ENCODE peak calls at places on chromosomes 11 and 22, in seven cellular contexts. E, S, J, Q, Z, H and B are unnamed samples.

GRCh38 chr22:45316796-45317526 is 7.2 kb downstream of the FAM118A start:
- DNase-seq in E (peak), S (no peak), J (no peak), Q (no peak), Z (no peak), H (no peak), B (no peak)

GRCh38 chr11:114612686-114613085 is 17.1 kb upstream of the NXPE4 start:
- DNase-seq in E (no peak), S (no peak), J (no peak), Q (no peak), Z (no peak), H (peak), B (no peak)

GRCh38 chr11:93123351-93123898 is 74.4 kb downstream of the SLC36A4 start:
- DNase-seq in E (peak), S (no peak), J (no peak), Q (no peak), Z (peak), H (peak), B (no peak)

GRCh38 chr11:109775686-109776085 is 317.5 kb upstream of the ZC3H12C start:
- DNase-seq in E (no peak), S (no peak), J (no peak), Q (no peak), Z (no peak), H (no peak), B (no peak)

GRCh38 chr22:43197271-43197941 is 10.5 kb upstream of the TTLL12 start:
- DNase-seq in E (no peak), S (no peak), J (no peak), Q (peak), Z (no peak), H (no peak), B (peak)

GRCh38 chr11:115912484-115912945 is 408.3 kb upstream of the CADM1 start:
- DNase-seq in E (no peak), S (no peak), J (no peak), Q (no peak), Z (no peak), H (no peak), B (no peak)

GRCh38 chr11:27395556-27396258 is 32.7 kb upstream of the CCDC34 start:
- DNase-seq in E (peak), S (no peak), J (peak), Q (no peak), Z (no peak), H (peak), B (no peak)

GRCh38 chr22:27666272-27666997 is 135.1 kb downstream of the MN1 start:
- DNase-seq in E (no peak), S (no peak), J (no peak), Q (no peak), Z (no peak), H (no peak), B (no peak)

GRCh38 chr11:129282634-129283033 is 90.5 kb upstream of the ARHGAP32 start:
- DNase-seq in E (no peak), S (no peak), J (no peak), Q (no peak), Z (no peak), H (peak), B (no peak)

GRCh38 chr11:3227568-3228444 is 4.4 kb downstream of the MRGPRE start:
- DNase-seq in E (no peak), S (no peak), J (no peak), Q (peak), Z (no peak), H (no peak), B (peak)

GRCh38 chr11:56783448-56784041 is 35.0 kb upstream of the OR9G4 start:
- DNase-seq in E (peak), S (no peak), J (peak), Q (no peak), Z (peak), H (peak), B (no peak)

GRCh38 chr11:69297926-69298777 is 4.2 kb downstream of the MYEOV start:
- DNase-seq in E (peak), S (peak), J (no peak), Q (peak), Z (peak), H (peak), B (peak)

GRCh38 chr22:35174398-35174797 is 82.9 kb upstream of the HMGXB4 start:
- DNase-seq in E (no peak), S (no peak), J (no peak), Q (no peak), Z (no peak), H (no peak), B (no peak)

GRCh38 chr22:35175392-35175791 is 81.9 kb upstream of the HMGXB4 start:
- DNase-seq in E (no peak), S (no peak), J (no peak), Q (no peak), Z (no peak), H (no peak), B (no peak)

GRCh38 chr22:35173655-35174054 is 83.6 kb upstream of the HMGXB4 start:
- DNase-seq in E (no peak), S (no peak), J (no peak), Q (no peak), Z (no peak), H (no peak), B (no peak)

GRCh38 chr22:35178446-35178845 is 78.8 kb upstream of the HMGXB4 start:
- DNase-seq in E (no peak), S (no peak), J (no peak), Q (no peak), Z (no peak), H (no peak), B (no peak)

DNA sequence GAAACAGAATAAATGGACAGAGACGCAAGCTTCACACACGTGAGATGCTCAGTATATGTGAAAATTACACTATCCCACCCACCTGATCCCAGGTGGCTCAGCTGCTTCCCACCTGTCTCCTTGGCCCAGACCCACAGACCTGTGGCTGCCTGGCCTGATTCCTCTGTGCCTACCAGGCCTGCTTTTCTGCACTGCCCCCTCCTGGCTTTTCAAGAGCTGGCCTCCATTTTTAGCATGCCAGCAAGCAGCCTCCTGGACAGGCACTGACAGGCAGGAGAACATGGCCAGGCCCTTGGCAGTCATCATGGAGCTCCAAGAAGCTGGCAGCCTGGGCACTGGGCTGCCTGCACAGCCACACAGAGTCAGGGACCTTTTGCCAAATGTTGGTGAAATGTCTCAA is 79.5 kb upstream of the HMGXB4 start:
- DNase-seq in E (no peak), S (no peak), J (no peak), Q (no peak), Z (no peak), H (no peak), B (no peak)
- TF ChIP-seq CTCF in E (no peak), S (no peak), J (peak), Q (no peak), Z (no peak), H (no peak), B (no peak)

DNA sequence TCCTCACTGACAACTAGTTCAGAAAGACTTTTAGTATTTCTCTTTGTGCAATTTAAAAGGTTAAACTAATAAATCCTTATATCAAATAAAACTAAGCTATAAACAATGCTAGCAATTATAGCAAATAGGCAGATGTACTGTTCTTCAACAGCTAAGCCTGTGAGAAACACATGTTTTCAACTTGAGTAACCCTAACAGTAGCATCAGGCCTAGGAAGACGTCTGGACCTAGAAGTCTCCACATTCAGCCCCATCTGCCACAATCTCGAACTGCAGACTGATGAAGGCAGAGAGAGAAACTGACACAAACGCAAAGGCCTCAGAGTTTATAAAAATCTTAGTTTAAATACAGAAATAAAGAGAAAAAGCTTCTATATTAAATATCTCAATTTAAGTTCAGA is 2.5 kb downstream of the ST13 start:
- DNase-seq in E (peak), S (no peak), J (no peak), Q (no peak), Z (no peak), H (no peak), B (no peak)
- TF ChIP-seq CTCF in E (no peak), S (no peak), J (no peak), Q (no peak), Z (no peak), H (no peak), B (no peak)

GRCh38 chr11:8806974-8807373 is 104.0 kb upstream of the AKIP1 start:
- DNase-seq in E (no peak), S (no peak), J (no peak), Q (no peak), Z (no peak), H (no peak), B (no peak)
- TF ChIP-seq CTCF in E (no peak), S (no peak), J (no peak), Q (no peak), Z (no peak), H (no peak), B (no peak)

GRCh38 chr11:82865841-82866240 is 34.4 kb downstream of the PRCP start:
- DNase-seq in E (no peak), S (no peak), J (no peak), Q (no peak), Z (no peak), H (no peak), B (no peak)

GRCh38 chr11:82863209-82863608 is 37.0 kb downstream of the PRCP start:
- DNase-seq in E (no peak), S (no peak), J (no peak), Q (no peak), Z (no peak), H (no peak), B (no peak)

GRCh38 chr11:82862379-82862778 is 37.9 kb downstream of the PRCP start:
- DNase-seq in E (no peak), S (no peak), J (no peak), Q (no peak), Z (no peak), H (no peak), B (no peak)

GRCh38 chr11:82867495-82868082 is 32.6 kb downstream of the PRCP start:
- DNase-seq in E (peak), S (peak), J (peak), Q (no peak), Z (peak), H (peak), B (no peak)

DNA sequence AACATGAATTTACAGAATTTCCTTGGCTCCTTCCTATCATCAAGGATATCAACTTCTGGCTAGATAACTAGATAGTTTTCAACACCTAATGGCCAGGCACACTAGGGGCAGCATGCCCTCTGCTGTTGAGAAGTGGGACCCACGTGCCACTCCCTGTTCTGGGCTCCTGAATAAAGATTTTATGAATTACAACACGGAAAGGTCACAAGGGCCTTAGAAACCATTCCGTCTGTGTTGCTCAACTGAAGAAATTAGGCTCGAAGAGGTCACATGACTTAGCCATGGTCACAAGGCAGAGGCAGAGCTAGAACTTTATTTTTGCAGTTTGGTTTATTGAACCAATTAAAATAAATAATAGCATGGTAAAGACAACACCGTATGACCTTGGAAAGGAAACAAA is 36.0 kb downstream of the PRCP start:
- DNase-seq in E (peak), S (no peak), J (peak), Q (peak), Z (peak), H (peak), B (no peak)
- TF ChIP-seq CTCF in E (peak), S (peak), J (peak), Q (peak), Z (peak), H (peak), B (peak)

GRCh38 chr11:127994736-127995135 is 592.6 kb downstream of the ETS1 start:
- DNase-seq in E (peak), S (no peak), J (no peak), Q (no peak), Z (peak), H (no peak), B (no peak)

GRCh38 chr11:127996825-127997224 is 590.5 kb downstream of the ETS1 start:
- DNase-seq in E (no peak), S (no peak), J (no peak), Q (no peak), Z (peak), H (no peak), B (no peak)

GRCh38 chr11:127998421-127998820 is 588.9 kb downstream of the ETS1 start:
- DNase-seq in E (no peak), S (no peak), J (no peak), Q (no peak), Z (peak), H (no peak), B (no peak)

DNA sequence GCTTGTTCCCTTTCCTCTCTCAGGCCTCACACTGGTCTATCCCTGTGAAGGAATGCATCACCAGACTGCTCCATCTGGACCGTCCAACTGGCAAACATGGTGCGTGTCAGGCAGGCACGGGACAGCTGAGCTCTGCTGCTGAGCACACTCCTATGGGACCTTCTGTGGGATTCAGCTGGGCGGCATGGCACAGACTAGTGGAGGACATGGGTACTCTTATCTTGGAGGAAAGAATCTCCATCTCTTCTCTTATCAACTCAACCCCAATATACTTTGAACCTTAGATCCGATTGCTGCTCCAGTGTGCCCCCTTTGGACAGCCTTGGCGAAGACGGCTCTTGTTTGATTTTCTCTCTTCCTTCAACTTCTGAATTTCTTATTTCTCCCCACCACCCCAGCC is 593.6 kb downstream of the ETS1 start:
- DNase-seq in E (no peak), S (no peak), J (peak), Q (no peak), Z (no peak), H (no peak), B (no peak)
- TF ChIP-seq CTCF in E (no peak), S (no peak), J (peak), Q (no peak), Z (no peak), H (no peak), B (peak)

GRCh38 chr11:120296554-120296953 is 28.5 kb upstream of the TLCD5 start:
- DNase-seq in E (no peak), S (no peak), J (no peak), Q (no peak), Z (no peak), H (no peak), B (no peak)
- TF ChIP-seq CTCF in E (no peak), S (no peak), J (no peak), Q (no peak), Z (no peak), H (no peak), B (no peak)

GRCh38 chr22:20758688-20759087 is 15.2 kb upstream of the SERPIND1 start:
- DNase-seq in E (no peak), S (no peak), J (peak), Q (no peak), Z (no peak), H (no peak), B (no peak)
- TF ChIP-seq CTCF in E (peak), S (no peak), J (peak), Q (no peak), Z (peak), H (no peak), B (no peak)